ENCODE peak calls at places on chromosomes 12 and 14, in eight cellular contexts. C is AG04450, D is esophagus squamous epithelium, V is foreskin fibroblast, F is endothelial cell of umbilical vein, Y is SK-N-SH, J is fibroblast of pulmonary artery, Z is MM.1S. A is an unnamed sample.
A peak's percentile ranks its signal among the peaks of the same experiment; 100 is the strongest.

GRCh38 chr12:125435871-125436270 is 370.6 kb downstream of the AACS start:
- DNase-seq in C (no peak), D (no peak), V (no peak), F (no peak), Y (no peak), J (no peak), Z (no peak), A (no peak)

GRCh38 chr14:60161176-60162107 is 3.8 kb downstream of the DHRS7 start:
- DNase-seq in C (no peak), D (no peak), V (peak; percentile 71), F (no peak), Y (no peak), J (peak; percentile 42), Z (no peak), A (no peak)

GRCh38 chr12:30622509-30622908 is 73.2 kb downstream of the IPO8 start:
- DNase-seq in C (peak; percentile 23), D (no peak), V (peak; percentile 73), F (no peak), Y (no peak), J (peak; percentile 60), Z (no peak), A (no peak)

GRCh38 chr12:28568083-28568482 is 377.8 kb downstream of the CCDC91 start:
- DNase-seq in C (peak; percentile 73), D (no peak), V (peak; percentile 98), F (no peak), Y (peak; percentile 11), J (peak; percentile 81), Z (no peak), A (no peak)

GRCh38 chr12:132907216-132907615 is 19.8 kb upstream of the CHFR start:
- DNase-seq in C (no peak), D (no peak), V (peak; percentile 55), F (no peak), Y (no peak), J (no peak), Z (no peak), A (no peak)

GRCh38 chr12:83827860-83828259 is 1084.7 kb downstream of the SLC6A15 start:
- DNase-seq in C (no peak), D (no peak), V (peak; percentile 20), F (no peak), Y (no peak), J (no peak), Z (no peak), A (no peak)

GRCh38 chr12:57590536-57590891 is 478 bp upstream of the PIP4K2C start:
- DNase-seq in C (no peak), D (no peak), V (no peak), F (no peak), Y (no peak), J (no peak), Z (no peak), A (no peak)

GRCh38 chr14:59103396-59103795 is 85.1 kb upstream of the DAAM1 start:
- DNase-seq in C (no peak), D (no peak), V (peak; percentile 55), F (no peak), Y (no peak), J (peak; percentile 27), Z (no peak), A (no peak)

GRCh38 chr14:25048170-25049126 is 1.5 kb downstream of the STXBP6 start:
- DNase-seq in C (no peak), D (no peak), V (peak; percentile 89), F (no peak), Y (no peak), J (peak; percentile 68), Z (no peak), A (no peak)

GRCh38 chr12:45343269-45344051 is 127.6 kb downstream of the ANO6 start:
- DNase-seq in C (no peak), D (no peak), V (peak; percentile 81), F (no peak), Y (no peak), J (peak; percentile 30), Z (no peak), A (no peak)

GRCh38 chr12:92695056-92695455 is 7.7 kb upstream of the PLEKHG7 start:
- DNase-seq in C (no peak), D (no peak), V (no peak), F (no peak), Y (no peak), J (no peak), Z (no peak), A (no peak)

GRCh38 chr14:69050235-69051184 is 71.4 kb upstream of the ACTN1 start:
- DNase-seq in C (no peak), D (no peak), V (no peak), F (peak; percentile 51), Y (no peak), J (peak; percentile 61), Z (no peak), A (no peak)

GRCh38 chr12:24864796-24865125 is 84.1 kb downstream of the BCAT1 start:
- DNase-seq in C (no peak), D (no peak), V (peak; percentile 19), F (no peak), Y (peak; percentile 8), J (no peak), Z (no peak), A (no peak)

GRCh38 chr14:91363776-91364523 is 53.7 kb downstream of the CCDC88C start:
- DNase-seq in C (no peak), D (no peak), V (no peak), F (no peak), Y (no peak), J (no peak), Z (peak; percentile 52), A (no peak)

GRCh38 chr12:100127766-100128508 is 14.7 kb downstream of the BLTP3B start:
- DNase-seq in C (peak; percentile 38), D (no peak), V (peak; percentile 81), F (peak; percentile 21), Y (no peak), J (peak; percentile 80), Z (no peak), A (no peak)

GRCh38 chr12:100123316-100124095 is 19.2 kb downstream of the BLTP3B start:
- DNase-seq in C (no peak), D (no peak), V (no peak), F (no peak), Y (peak; percentile 18), J (no peak), Z (no peak), A (no peak)

GRCh38 chr12:100133200-100133599 is 9.5 kb downstream of the BLTP3B start:
- DNase-seq in C (no peak), D (no peak), V (no peak), F (no peak), Y (no peak), J (no peak), Z (no peak), A (no peak)

DNA sequence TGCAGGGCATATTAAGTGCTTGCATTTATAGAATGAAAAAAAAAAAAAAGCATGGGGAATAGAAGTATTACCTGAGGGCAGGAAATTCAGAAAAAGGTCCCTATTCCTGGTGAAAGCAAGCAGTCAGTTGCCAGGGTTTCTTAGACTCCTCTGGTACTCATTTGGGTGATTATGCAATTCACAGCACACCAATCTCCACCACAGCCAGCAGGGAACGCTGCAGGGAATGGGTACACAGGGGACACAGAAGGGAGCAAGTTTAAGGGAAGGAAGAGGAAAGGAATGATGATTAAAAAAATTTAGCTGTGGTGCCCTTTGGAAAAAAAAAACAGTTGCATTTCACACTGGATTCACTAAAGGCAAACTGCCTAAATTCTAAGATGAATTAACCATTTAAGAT is 14.2 kb downstream of the BLTP3B start:
- DNase-seq in C (no peak), D (no peak), V (peak; percentile 77), F (peak; percentile 18), Y (peak; percentile 33), J (peak; percentile 70), Z (no peak), A (no peak)
- TF ChIP-seq CTCF in C (peak; percentile 42), D (peak; percentile 43), V (peak; percentile 44), F (peak; percentile 7), Y (peak; percentile 54), J (peak; percentile 60), Z (no peak), A (peak; percentile 14)

GRCh38 chr12:104480012-104480411 is 23.3 kb downstream of the CHST11 start:
- DNase-seq in C (no peak), D (no peak), V (no peak), F (no peak), Y (no peak), J (no peak), Z (no peak), A (no peak)

GRCh38 chr12:104478396-104479140 is 21.8 kb downstream of the CHST11 start:
- DNase-seq in C (no peak), D (no peak), V (no peak), F (peak; percentile 39), Y (no peak), J (no peak), Z (peak; percentile 86), A (no peak)

GRCh38 chr12:104475269-104475668 is 18.5 kb downstream of the CHST11 start:
- DNase-seq in C (no peak), D (no peak), V (no peak), F (no peak), Y (no peak), J (no peak), Z (no peak), A (no peak)

GRCh38 chr12:104479141-104479662 is 22.5 kb downstream of the CHST11 start:
- DNase-seq in C (no peak), D (no peak), V (no peak), F (no peak), Y (no peak), J (no peak), Z (no peak), A (no peak)

GRCh38 chr12:104477812-104478388 is 21.2 kb downstream of the CHST11 start:
- DNase-seq in C (no peak), D (no peak), V (no peak), F (no peak), Y (no peak), J (no peak), Z (no peak), A (no peak)
- H3K4me3 ChIP-seq in C (no peak overlapping the region), D (no peak overlapping the region), V (no peak overlapping the region), F (peak overlapping the region; percentile 23), Y (no peak overlapping the region), J (no peak overlapping the region), Z (peak overlapping the region; percentile 53), A (no peak overlapping the region)

GRCh38 chr12:78470354-78471195 is 394.0 kb upstream of the SYT1 start:
- DNase-seq in C (no peak), D (no peak), V (peak; percentile 74), F (peak; percentile 57), Y (peak; percentile 6), J (peak; percentile 66), Z (peak; percentile 60), A (peak; percentile 27)
- TF ChIP-seq CTCF in C (peak; percentile 79), D (no peak), V (peak; percentile 62), F (peak; percentile 72), Y (peak; percentile 75), J (peak; percentile 66), Z (peak; percentile 65), A (peak; percentile 61)

DNA sequence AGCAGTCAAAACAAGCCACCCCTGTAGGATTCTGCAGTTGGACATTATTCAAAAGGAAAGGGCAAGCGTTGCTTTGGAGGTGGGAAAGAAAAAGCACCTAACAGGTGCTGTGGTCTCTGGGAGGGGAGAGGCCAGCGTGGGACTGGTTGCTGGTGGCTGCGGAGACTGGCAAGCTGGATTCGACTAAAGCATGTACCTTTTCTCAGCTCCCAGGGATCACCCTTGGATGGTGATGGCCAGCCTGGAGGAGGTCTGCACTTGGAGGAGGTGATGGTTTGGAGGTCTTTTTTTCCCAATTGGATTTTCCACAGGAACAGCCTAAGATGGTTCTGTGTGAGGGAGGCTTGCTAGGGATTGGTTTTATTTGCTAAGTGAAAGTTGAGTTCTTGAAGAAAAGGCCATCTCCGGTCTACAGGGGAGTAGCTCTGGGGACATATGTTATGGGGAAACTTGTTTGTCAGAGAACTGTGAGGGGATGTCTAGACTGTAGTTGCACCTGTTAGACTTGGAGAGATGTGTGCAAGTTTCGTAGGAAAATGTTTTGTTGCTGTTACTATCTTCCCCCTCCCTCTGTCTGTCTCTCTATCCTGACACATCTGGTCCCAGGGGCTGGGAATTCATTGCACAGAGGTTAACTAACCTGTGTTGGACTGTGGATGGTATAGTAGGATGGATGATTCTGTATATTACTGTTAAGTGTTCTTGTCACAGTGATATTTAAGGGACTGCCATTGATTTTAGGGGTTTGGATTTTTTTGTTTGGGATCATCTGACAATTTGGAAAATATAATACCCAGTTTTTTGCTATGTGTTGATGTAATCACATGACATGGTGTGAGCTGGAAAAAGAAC is 2.2 kb downstream of the DYRK2 start:
- DNase-seq in C (no peak), D (no peak), V (no peak), F (peak; percentile 7), Y (no peak), J (no peak), Z (no peak), A (no peak)
- H3K4me3 ChIP-seq in C (peak overlapping the region; percentile 80), D (peak overlapping the region; percentile 100), V (peak overlapping the region; percentile 87), F (peak overlapping the region; percentile 48), Y (peak overlapping the region; percentile 92), J (peak overlapping the region; percentile 82), Z (peak overlapping the region; percentile 87), A (no peak overlapping the region)